ENCODE peak calls at places on chromosomes 1 and 21, in five cellular contexts. R, Y, N, U and P are unnamed samples.
A peak's percentile ranks its signal among the peaks of the same experiment; 100 is the strongest.

GRCh38 chr1:55860816-55861519 is 645.8 kb upstream of the USP24 start:
- DNase-seq in N (no peak), U (no peak), Y (no peak), R (no peak), P (no peak)

GRCh38 chr1:60280256-60280655 is 206.7 kb upstream of the C1orf87 start:
- DNase-seq in N (no peak), R (no peak), U (no peak), Y (no peak), P (no peak)

GRCh38 chr1:179877586-179878265 is at the start of gene TOR1AIP2:
- DNase-seq in Y (peak; percentile 77), N (peak; percentile 98), R (peak; percentile 80), U (peak; percentile 70), P (peak; percentile 82)

GRCh38 chr1:226809785-226810571 is 60.4 kb upstream of the PSEN2 start:
- DNase-seq in U (no peak), N (no peak), R (peak; percentile 51), Y (no peak), P (no peak)

GRCh38 chr1:10901091-10901893 is 104.8 kb upstream of the CASZ1 start:
- DNase-seq in R (no peak), U (no peak), N (peak; percentile 83), Y (peak; percentile 82), P (no peak)

GRCh38 chr1:193569696-193570269 is 383.4 kb upstream of the B3GALT2 start:
- DNase-seq in R (peak; percentile 77), N (no peak), Y (no peak), U (no peak), P (no peak)

GRCh38 chr1:208448425-208448824 is 204.2 kb upstream of the PLXNA2 start:
- DNase-seq in R (no peak), N (no peak), Y (no peak), U (no peak), P (no peak)

GRCh38 chr1:21550097-21550496 is 40.9 kb downstream of the ALPL start:
- DNase-seq in Y (no peak), R (no peak), N (no peak), U (no peak), P (no peak)

GRCh38 chr21:26846036-26846931 is 1.1 kb upstream of the ADAMTS1 start:
- DNase-seq in U (no peak), N (peak; percentile 90), Y (no peak), R (no peak), P (no peak)

GRCh38 chr1:17052038-17052437 is 1.8 kb downstream of the SDHB start:
- DNase-seq in R (no peak), U (no peak), Y (no peak), N (no peak), P (no peak)

GRCh38 chr1:14939527-14940284 is 213.8 kb upstream of the TMEM51 start:
- DNase-seq in U (no peak), N (no peak), Y (no peak), R (peak; percentile 73), P (no peak)

GRCh38 chr1:151352001-151352718 is 5.1 kb upstream of the RFX5 start:
- DNase-seq in R (no peak), N (no peak), U (no peak), Y (no peak), P (no peak)

GRCh38 chr1:181476581-181476980 is 6.7 kb upstream of the CACNA1E start:
- DNase-seq in R (no peak), N (no peak), U (no peak), Y (no peak), P (no peak)

GRCh38 chr1:167748901-167749300 is 27.1 kb downstream of the MPZL1 start:
- DNase-seq in Y (no peak), U (no peak), R (no peak), N (no peak), P (no peak)

GRCh38 chr1:18253093-18253492 is 145.5 kb downstream of the IGSF21 start:
- DNase-seq in N (no peak), Y (no peak), U (no peak), R (no peak), P (no peak)

GRCh38 chr1:75124510-75124909 is 9.7 kb upstream of the LHX8 start:
- DNase-seq in R (no peak), U (no peak), N (peak; percentile 76), Y (no peak), P (no peak)

GRCh38 chr1:183287191-183287675 is 101.2 kb downstream of the LAMC2 start:
- DNase-seq in N (no peak), R (no peak), Y (no peak), U (no peak), P (no peak)

GRCh38 chr21:46622226-46622625 is 13.2 kb upstream of the PRMT2 start:
- DNase-seq in U (no peak), R (no peak), Y (no peak), N (no peak), P (peak; percentile 31)

GRCh38 chr1:116826818-116827606 is 72.8 kb downstream of the CD2 start:
- DNase-seq in Y (peak; percentile 29), U (peak; percentile 18), R (no peak), N (no peak), P (no peak)